ENCODE peak calls at places on chromosomes 4 and X, in four cellular contexts. Z, B, P and S are unnamed samples.

GRCh38 chrX:132071260-132071659 is 48.2 kb downstream of the STK26 start:
- DNase-seq in P (peak), B (no peak), Z (no peak), S (peak)

GRCh38 chr4:164937576-164938270 is 39.7 kb downstream of the TRIM61 start:
- DNase-seq in Z (no peak), P (peak), B (no peak), S (peak)

GRCh38 chr4:34720563-34720962 is 1523.8 kb downstream of the ARAP2 start:
- DNase-seq in P (peak), B (no peak), Z (no peak), S (peak)

GRCh38 chr4:158079661-158080060 is 93.2 kb downstream of the GASK1B start:
- DNase-seq in Z (no peak), B (no peak), P (no peak), S (no peak)

GRCh38 chr4:76998251-76998901 is 48.8 kb downstream of the SEPTIN11 start:
- DNase-seq in B (no peak), P (no peak), Z (no peak), S (no peak)

GRCh38 chr4:40749717-40750460 is at the start of gene NSUN7:
- DNase-seq in Z (no peak), P (peak), B (no peak), S (no peak)

GRCh38 chrX:112011376-112011775 is 71.2 kb downstream of the TRPC5 start:
- DNase-seq in Z (no peak), P (no peak), B (no peak), S (no peak)

GRCh38 chrX:130086414-130087207 is 23.7 kb downstream of the ELF4 start:
- DNase-seq in P (no peak), B (no peak), Z (no peak), S (no peak)

GRCh38 chr4:70061980-70062379 is 11.7 kb downstream of the HTN1 start:
- DNase-seq in Z (no peak), B (no peak), P (no peak), S (no peak)

GRCh38 chrX:136725446-136726104 is 55.2 kb downstream of the ARHGEF6 start:
- DNase-seq in P (peak), B (no peak), Z (no peak), S (peak)

GRCh38 chrX:37348237-37349130 is 680 bp upstream of the PRRG1 start:
- DNase-seq in Z (no peak), B (no peak), P (no peak), S (no peak)

GRCh38 chr4:92488496-92488895 is 184.7 kb downstream of the GRID2 start:
- DNase-seq in P (no peak), B (no peak), Z (no peak), S (no peak)

GRCh38 chrX:136765957-136766356 is 14.8 kb downstream of the ARHGEF6 start:
- DNase-seq in Z (no peak), P (no peak), B (no peak), S (no peak)

GRCh38 chr4:8580321-8581093 is at the start of gene GPR78:
- DNase-seq in B (no peak), Z (no peak), P (peak), S (no peak)

GRCh38 chr4:17066972-17067371 is 168.5 kb upstream of the LDB2 start:
- DNase-seq in Z (no peak), P (peak), B (no peak), S (peak)

GRCh38 chr4:113901994-113902787 is 77.3 kb downstream of the ARSJ start:
- DNase-seq in P (peak), B (no peak), Z (no peak), S (no peak)

GRCh38 chrX:120549483-120550452 is 11.0 kb downstream of the CUL4B start:
- DNase-seq in B (peak), Z (no peak), P (peak), S (peak)

GRCh38 chr4:182126096-182126495 is 117.1 kb upstream of the TENM3 start:
- DNase-seq in B (no peak), P (peak), Z (no peak), S (no peak)

GRCh38 chr4:82217986-82218715 is 155.6 kb downstream of the HNRNPD start:
- DNase-seq in B (no peak), Z (no peak), P (peak), S (peak)
- TF ChIP-seq CTCF in B (peak), Z (no peak), P (peak), S (peak)

GRCh38 chrX:152915541-152916241 is 17.8 kb downstream of the ZNF185 start:
- DNase-seq in P (peak), B (peak), Z (no peak), S (peak)
- TF ChIP-seq CTCF in P (peak), B (no peak), Z (no peak), S (peak)

GRCh38 chr4:3877236-3877635 is 111.1 kb downstream of the ADRA2C start:
- DNase-seq in Z (no peak), B (no peak), P (peak), S (no peak)

GRCh38 chr4:3879681-3880594 is 113.8 kb downstream of the ADRA2C start:
- DNase-seq in P (no peak), B (no peak), Z (no peak), S (no peak)

GRCh38 chr4:3878678-3879077 is 112.5 kb downstream of the ADRA2C start:
- DNase-seq in B (no peak), P (peak), Z (no peak), S (peak)

GRCh38 chr4:3877868-3878267 is 111.7 kb downstream of the ADRA2C start:
- DNase-seq in B (no peak), Z (no peak), P (no peak), S (no peak)

GRCh38 chr4:3880595-3881120 is 114.5 kb downstream of the ADRA2C start:
- DNase-seq in P (peak), B (peak), Z (peak), S (peak)
- TF ChIP-seq CTCF in P (peak), B (peak), Z (no peak), S (peak)

DNA sequence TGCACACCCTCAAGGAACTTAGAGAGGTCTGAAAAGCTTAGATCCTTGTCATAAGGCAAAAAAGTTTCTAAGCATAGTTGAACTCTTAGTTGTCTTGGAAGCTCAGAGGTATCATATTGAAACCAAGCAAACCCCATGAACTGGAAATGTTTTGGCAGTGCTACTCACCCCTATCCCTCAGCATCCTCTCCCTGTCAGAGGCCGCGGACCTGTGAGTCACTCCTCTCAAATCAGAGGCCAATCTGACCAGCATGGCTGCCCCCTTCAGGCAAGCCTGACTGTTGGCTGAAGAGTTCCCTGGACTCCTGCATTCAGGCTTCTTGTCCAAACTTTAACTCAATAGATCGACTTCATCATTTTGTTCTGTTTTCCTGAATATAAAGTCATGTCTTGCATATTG is 69.4 kb downstream of the KCNIP4 start:
- DNase-seq in P (no peak), B (no peak), Z (no peak), S (peak)
- TF ChIP-seq CTCF in P (no peak), B (no peak), Z (no peak), S (no peak)

GRCh38 chrX:141936080-141936479 is 32.4 kb downstream of the MAGEC1 start:
- DNase-seq in B (no peak), Z (no peak), P (no peak), S (peak)
- TF ChIP-seq CTCF in B (no peak), Z (no peak), P (no peak), S (no peak)

GRCh38 chrX:134444681-134445080 is 15.3 kb upstream of the HPRT1 start:
- DNase-seq in B (no peak), Z (no peak), P (no peak), S (no peak)

GRCh38 chrX:134443461-134443860 is 16.5 kb upstream of the HPRT1 start:
- DNase-seq in P (no peak), Z (no peak), B (no peak), S (no peak)

GRCh38 chrX:134443020-134443419 is 16.9 kb upstream of the HPRT1 start:
- DNase-seq in Z (no peak), P (no peak), B (no peak), S (no peak)
- TF ChIP-seq CTCF in Z (no peak), P (no peak), B (no peak), S (no peak)

DNA sequence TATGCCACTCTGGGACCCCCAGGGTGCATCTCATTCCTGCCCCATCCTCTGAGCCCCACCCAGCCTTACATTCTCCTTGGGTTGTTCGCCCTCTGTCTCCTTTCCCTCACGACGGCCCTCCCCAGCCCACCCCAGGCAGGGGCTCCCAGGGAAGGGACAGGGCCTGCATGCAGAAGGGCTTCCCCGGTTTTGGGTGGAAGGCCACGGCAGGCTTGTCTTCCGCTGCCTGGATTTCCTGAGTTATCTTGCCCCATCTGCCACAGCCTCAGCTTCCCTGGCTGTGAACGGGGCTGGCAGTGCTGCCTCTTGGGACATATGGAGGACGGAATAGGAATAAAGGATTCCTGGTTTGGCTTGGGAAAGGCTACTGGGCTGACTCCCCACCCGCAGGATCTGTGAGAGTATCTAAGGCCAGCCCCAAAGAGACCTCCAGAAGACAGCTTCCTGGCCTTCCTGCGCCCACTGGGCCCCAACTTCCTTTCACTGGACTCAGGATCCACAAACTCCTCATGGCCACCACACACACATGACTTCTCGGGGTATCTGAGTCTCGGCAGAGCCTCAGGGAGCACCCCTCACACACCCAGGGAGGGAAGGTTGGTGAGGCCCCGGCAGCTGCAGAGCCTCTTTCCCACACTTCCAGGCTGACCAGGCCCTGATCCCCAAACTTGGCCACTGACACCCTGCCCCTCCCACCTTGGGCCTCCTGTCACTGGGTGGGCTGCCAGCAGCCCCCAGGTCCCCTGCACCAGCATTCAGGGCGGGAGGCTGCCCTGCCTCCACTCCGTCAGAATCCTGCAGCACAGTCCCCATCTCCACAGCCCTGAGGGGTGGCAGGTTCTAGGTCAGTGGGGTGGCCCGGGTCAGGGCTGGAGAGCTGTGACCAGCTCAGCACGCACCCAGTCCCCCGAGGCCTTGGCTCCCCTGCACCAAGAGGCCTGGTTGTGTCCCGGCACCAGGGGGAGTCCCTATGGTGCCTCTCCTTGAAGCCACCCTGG is 3.5 kb upstream of the MXD4 start:
- DNase-seq in P (no peak), Z (no peak), B (no peak), S (no peak)
- TF ChIP-seq CTCF in P (no peak), Z (no peak), B (no peak), S (no peak)